ENCODE peak calls at places on chromosomes 4 and X, in nine cellular contexts. U is HepG2; O is fibroblast of pulmonary artery; Q is uterus; Y is CD4-positive, alpha-beta T cell; W is PC-3; D is heart left ventricle; H is spleen; E is heart right ventricle. X is an unnamed sample.
A peak's percentile ranks its signal among the peaks of the same experiment; 100 is the strongest.

GRCh38 chrX:95332530-95332929 is 1352.1 kb upstream of the DIAPH2 start:
- DNase-seq in U (no peak), O (no peak), Q (no peak), Y (no peak), W (no peak), D (no peak), H (no peak), E (no peak), X (no peak)

GRCh38 chr4:110196871-110197420 is 1.5 kb downstream of the ELOVL6 start:
- DNase-seq in U (no peak), O (no peak), Q (peak; percentile 40), Y (peak; percentile 42), W (peak; percentile 10), D (peak; percentile 48), H (no peak), E (no peak), X (peak; percentile 12)

GRCh38 chr4:139367421-139368090 is 65.3 kb upstream of the NDUFC1 start:
- DNase-seq in U (no peak), O (peak; percentile 50), Q (no peak), Y (no peak), W (peak; percentile 66), D (no peak), H (no peak), E (no peak), X (peak; percentile 55)

GRCh38 chrX:148228521-148228920 is 247.4 kb downstream of the FMR1NB start:
- DNase-seq in U (no peak), O (no peak), Q (no peak), Y (no peak), W (no peak), D (no peak), H (no peak), E (no peak), X (no peak)

GRCh38 chr4:169121920-169122319 is 111.9 kb upstream of the CBR4 start:
- DNase-seq in U (no peak), O (no peak), Q (no peak), Y (no peak), W (peak; percentile 11), D (no peak), H (no peak), E (no peak), X (no peak)

GRCh38 chrX:12567857-12568256 is 223.4 kb upstream of the PRPS2 start:
- DNase-seq in U (no peak), O (peak; percentile 35), Q (no peak), Y (no peak), W (peak; percentile 50), D (no peak), H (no peak), E (no peak), X (no peak)

GRCh38 chr4:177427097-177427665 is 15.1 kb downstream of the AGA start:
- DNase-seq in U (no peak), O (no peak), Q (no peak), Y (no peak), W (no peak), D (no peak), H (no peak), E (no peak), X (peak; percentile 50)

GRCh38 chr4:42167709-42168108 is 15.3 kb upstream of the BEND4 start:
- DNase-seq in U (no peak), O (no peak), Q (no peak), Y (no peak), W (no peak), D (no peak), H (no peak), E (no peak), X (no peak)

GRCh38 chr4:109184421-109184956 is 118.0 kb downstream of the COL25A1 start:
- DNase-seq in U (no peak), O (peak; percentile 14), Q (peak; percentile 22), Y (no peak), W (no peak), D (peak; percentile 25), H (no peak), E (peak; percentile 21), X (no peak)

GRCh38 chr4:146119845-146120404 is 55.6 kb upstream of the LSM6 start:
- DNase-seq in U (no peak), O (no peak), Q (no peak), Y (no peak), W (no peak), D (no peak), H (no peak), E (no peak), X (no peak)

GRCh38 chrX:140672840-140673731 is 36.5 kb upstream of the LINC00632 start:
- DNase-seq in U (peak; percentile 78), O (no peak), Q (no peak), Y (no peak), W (peak; percentile 41), D (no peak), H (no peak), E (no peak), X (no peak)

GRCh38 chr4:101785476-101785875 is 5.1 kb upstream of the BANK1 start:
- DNase-seq in U (no peak), O (peak; percentile 80), Q (no peak), Y (no peak), W (no peak), D (no peak), H (no peak), E (no peak), X (no peak)

DNA sequence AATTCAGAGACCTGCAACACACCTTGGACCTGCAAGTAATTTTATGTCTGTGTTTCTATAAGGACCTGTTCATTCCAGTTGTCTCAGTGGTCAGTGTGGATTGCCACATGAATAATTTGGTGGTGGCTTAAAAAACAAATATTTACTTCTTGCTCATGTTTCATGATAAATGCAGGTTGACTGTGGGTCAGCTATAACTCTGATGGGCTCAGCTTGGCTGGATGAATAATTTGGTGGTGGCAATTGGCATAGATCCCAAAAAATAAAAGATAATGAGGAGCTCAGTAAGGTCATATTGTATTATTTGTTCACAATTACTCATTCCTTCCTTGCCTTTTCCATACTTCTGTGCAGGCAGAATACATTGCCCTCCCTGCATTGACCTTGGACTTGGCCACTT is 18.9 kb upstream of the SCRG1 start:
- DNase-seq in U (no peak), O (no peak), Q (no peak), Y (no peak), W (peak; percentile 82), D (no peak), H (no peak), E (no peak), X (no peak)
- TF ChIP-seq CTCF in U (no peak), O (no peak), Q (no peak), Y (no peak), W (no peak), D (no peak), H (no peak), E (no peak), X (no peak)

DNA sequence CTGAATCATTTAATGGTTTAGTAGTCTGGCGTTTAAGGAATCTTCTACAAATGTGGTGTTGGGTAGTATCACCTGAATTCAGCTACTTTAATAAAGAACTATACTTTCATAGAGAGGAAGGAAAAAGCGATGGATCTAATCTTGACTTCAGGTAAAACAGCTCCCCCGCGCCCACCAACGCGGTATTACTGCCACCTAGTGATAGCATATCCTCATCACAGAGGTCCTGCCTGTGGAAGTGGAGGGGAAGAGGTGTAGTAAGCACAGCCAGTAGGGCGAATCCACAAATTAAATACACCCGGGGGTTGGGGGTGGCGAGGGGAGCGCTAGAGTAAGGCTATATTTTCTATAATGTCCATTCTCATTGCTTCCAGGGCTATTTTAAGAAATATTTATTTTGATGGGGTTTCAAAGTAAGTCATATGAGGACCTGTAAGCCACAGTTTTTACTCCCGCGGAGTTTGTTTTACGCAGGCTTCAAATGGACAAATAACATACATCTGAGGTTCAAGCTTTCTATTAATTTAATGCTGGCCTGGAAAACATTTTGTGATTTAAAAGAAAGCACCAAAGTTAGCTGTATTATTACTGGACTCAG is 8.3 kb upstream of the DAPP1 start:
- DNase-seq in U (peak; percentile 49), O (peak; percentile 54), Q (no peak), Y (peak; percentile 60), W (peak; percentile 80), D (peak; percentile 38), H (peak; percentile 89), E (peak; percentile 47), X (peak; percentile 14)
- TF ChIP-seq CTCF in U (peak; percentile 89), O (peak; percentile 60), Q (no peak), Y (peak; percentile 85), W (peak; percentile 85), D (peak; percentile 71), H (peak; percentile 78), E (peak; percentile 71), X (peak; percentile 77)

DNA sequence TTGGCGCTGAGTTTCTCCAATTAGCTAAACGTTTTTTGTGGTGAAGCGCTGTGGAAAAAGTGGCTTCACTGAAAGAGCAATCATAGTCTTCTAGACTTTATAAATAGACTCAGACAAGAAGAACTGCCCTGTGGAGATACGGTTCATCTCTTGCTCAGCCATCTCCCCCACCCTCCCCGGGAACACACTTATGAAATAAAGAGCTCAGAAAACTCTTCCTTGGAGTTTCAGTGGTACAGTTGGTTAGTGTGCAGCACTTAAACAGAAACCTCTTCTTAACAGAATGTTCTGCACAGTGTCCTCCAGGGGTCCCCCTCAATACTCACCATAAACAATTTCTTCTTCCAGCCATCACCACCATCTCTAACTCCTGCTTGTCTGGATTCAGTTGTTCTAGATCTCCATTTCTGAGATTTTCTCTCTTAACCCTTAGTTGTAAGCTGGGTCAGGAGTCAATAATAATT is 313.0 kb downstream of the ARHGAP10 start:
- DNase-seq in U (peak; percentile 3), O (no peak), Q (no peak), Y (no peak), W (no peak), D (no peak), H (no peak), E (no peak), X (no peak)
- TF ChIP-seq CTCF in U (peak; percentile 35), O (peak; percentile 8), Q (no peak), Y (peak; percentile 41), W (peak; percentile 33), D (peak; percentile 17), H (peak; percentile 19), E (peak; percentile 50), X (peak; percentile 31)

DNA sequence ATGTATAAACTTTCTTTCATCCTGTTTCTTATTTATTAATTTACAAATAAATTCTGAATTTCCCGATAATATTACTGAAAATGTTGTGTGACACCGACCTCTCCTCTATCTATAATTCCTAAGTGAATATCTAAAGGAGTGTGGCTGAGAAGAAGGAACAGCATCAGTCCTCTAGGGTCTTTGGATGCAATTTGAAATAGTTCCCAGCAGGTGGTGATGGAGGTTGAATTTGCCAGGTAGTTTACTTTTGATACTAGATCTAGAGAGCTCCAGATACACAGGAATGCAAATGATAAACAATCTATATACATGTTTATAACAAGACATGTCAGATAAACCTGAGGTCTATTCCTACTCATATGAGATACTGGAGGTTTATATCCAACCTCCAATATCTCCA is 305.4 kb downstream of the PCDH18 start:
- DNase-seq in U (no peak), O (peak; percentile 36), Q (no peak), Y (no peak), W (peak; percentile 55), D (no peak), H (no peak), E (no peak), X (peak; percentile 7)
- TF ChIP-seq CTCF in U (no peak), O (peak; percentile 49), Q (no peak), Y (no peak), W (peak; percentile 60), D (peak; percentile 17), H (no peak), E (peak; percentile 48), X (peak; percentile 72)